ENCODE peak calls at places on chromosomes 12 and 14, in ten cellular contexts. B is GM23338, Z is OCI-LY7, T is osteoblast, U is fibroblast of lung, D is upper lobe of right lung, E is uterus, O is tibial artery, V is HCT116, I is body of pancreas. P is an unnamed sample.

GRCh38 chr12:107567871-107568619 is 117.6 kb upstream of the PWP1 start:
- DNase-seq in B (no peak), U (no peak), O (no peak), E (no peak), Z (no peak), I (no peak), D (no peak), T (no peak), V (no peak), P (no peak)

GRCh38 chr12:31736472-31736871 is 7.7 kb upstream of the AMN1 start:
- DNase-seq in Z (no peak), I (no peak), E (no peak), O (no peak), T (peak), V (no peak), U (peak), D (no peak), B (no peak), P (no peak)

GRCh38 chr14:95500772-95501401 is 15.6 kb downstream of the SYNE3 start:
- DNase-seq in T (peak), E (peak), O (peak), U (peak), D (no peak), I (peak), V (no peak), Z (no peak), B (no peak), P (peak)

GRCh38 chr12:22334696-22335290 is at the start of gene ST8SIA1:
- DNase-seq in Z (no peak), O (peak), I (peak), E (peak), D (peak), T (peak), B (peak), V (no peak), U (no peak), P (no peak)

GRCh38 chr12:17361224-17361623 is 728.8 kb downstream of the RERGL start:
- DNase-seq in O (no peak), D (no peak), T (no peak), U (no peak), I (no peak), Z (no peak), V (no peak), E (no peak), B (no peak), P (no peak)

GRCh38 chr12:94092516-94093241 is 55.7 kb upstream of the PLXNC1 start:
- DNase-seq in T (no peak), U (peak), B (no peak), I (peak), V (no peak), E (peak), Z (no peak), O (peak), D (no peak), P (no peak)

GRCh38 chr14:90905531-90905930 is 89.3 kb upstream of the TTC7B start:
- DNase-seq in O (no peak), T (no peak), U (no peak), E (no peak), Z (peak), B (no peak), I (no peak), D (no peak), V (no peak), P (no peak)

GRCh38 chr14:92490239-92490959 is 23.2 kb upstream of the RIN3 start:
- DNase-seq in D (no peak), B (no peak), U (no peak), Z (no peak), E (no peak), T (peak), O (no peak), V (no peak), I (no peak), P (no peak)

GRCh38 chr12:101671157-101671791 is 26.2 kb upstream of the CHPT1 start:
- DNase-seq in Z (peak), V (no peak), B (no peak), U (no peak), D (no peak), T (no peak), O (no peak), I (no peak), E (no peak), P (no peak)

GRCh38 chr12:109778684-109779083 is 54.5 kb downstream of the TRPV4 start:
- DNase-seq in I (no peak), U (no peak), O (no peak), B (no peak), E (no peak), T (no peak), D (no peak), V (no peak), Z (no peak), P (no peak)

GRCh38 chr12:93020225-93020997 is 91.3 kb upstream of the EEA1 start:
- DNase-seq in Z (no peak), E (no peak), U (no peak), O (no peak), T (no peak), I (peak), V (no peak), D (no peak), B (no peak), P (no peak)

GRCh38 chr12:114412825-114413749 is 7.1 kb upstream of the TBX5 start:
- DNase-seq in D (no peak), Z (no peak), T (peak), E (no peak), B (peak), V (no peak), I (no peak), O (no peak), U (no peak), P (no peak)

GRCh38 chr14:43356984-43357545 is 1150.0 kb downstream of the FSCB start:
- DNase-seq in V (no peak), T (no peak), I (no peak), E (no peak), B (no peak), D (no peak), U (no peak), O (no peak), Z (no peak), P (no peak)

GRCh38 chr14:21204167-21205025 is 48.5 kb upstream of the OR5AU1 start:
- DNase-seq in V (no peak), I (no peak), B (no peak), T (no peak), U (no peak), O (no peak), E (no peak), Z (no peak), D (no peak), P (no peak)

GRCh38 chr12:56151672-56152131 is 685 bp upstream of the MYL6B start:
- DNase-seq in D (peak), V (peak), O (no peak), U (peak), Z (peak), B (peak), T (no peak), E (no peak), I (peak), P (no peak)

GRCh38 chr12:52216107-52216506 is 16.9 kb upstream of the KRT7 start:
- DNase-seq in T (peak), D (no peak), B (no peak), Z (no peak), V (no peak), E (no peak), U (peak), O (no peak), I (peak), P (no peak)

GRCh38 chr14:69069020-69069421 is 83.9 kb downstream of the DCAF5 start:
- DNase-seq in V (no peak), I (no peak), U (peak), E (no peak), T (no peak), O (no peak), Z (no peak), D (no peak), B (no peak), P (peak)

GRCh38 chr12:104942075-104942474 is 16.0 kb downstream of the SLC41A2 start:
- DNase-seq in B (no peak), T (no peak), E (no peak), O (no peak), U (no peak), I (no peak), V (no peak), D (no peak), Z (no peak), P (no peak)

GRCh38 chr12:119158004-119158776 is 20.5 kb upstream of the HSPB8 start:
- DNase-seq in O (no peak), V (no peak), E (no peak), D (no peak), I (no peak), T (no peak), U (no peak), Z (no peak), B (no peak), P (no peak)

GRCh38 chr12:106133136-106134087 is 5.3 kb downstream of the NUAK1 start:
- DNase-seq in O (no peak), T (no peak), I (no peak), Z (no peak), D (no peak), B (peak), U (peak), E (no peak), V (no peak), P (no peak)

GRCh38 chr14:50225067-50225973 is 6.1 kb downstream of the SOS2 start:
- DNase-seq in I (peak), O (no peak), V (no peak), U (peak), Z (no peak), D (no peak), E (no peak), B (peak), T (peak), P (peak)

GRCh38 chr12:6375269-6376078 is at the start of gene SCNN1A:
- DNase-seq in B (peak), O (peak), V (no peak), I (peak), U (no peak), Z (no peak), D (peak), E (peak), T (peak), P (no peak)

GRCh38 chr14:39383026-39383626 is 49.1 kb downstream of the FBXO33 start:
- DNase-seq in O (no peak), B (no peak), I (no peak), V (no peak), U (no peak), Z (no peak), T (no peak), E (no peak), D (no peak), P (no peak)

GRCh38 chr14:77186911-77187648 is 5.5 kb downstream of the TMEM63C start:
- DNase-seq in D (no peak), Z (no peak), T (no peak), E (no peak), I (peak), B (peak), V (peak), O (no peak), U (peak), P (no peak)

GRCh38 chr14:62670526-62670925 is 374.7 kb downstream of the KCNH5 start:
- DNase-seq in B (no peak), V (no peak), O (no peak), U (peak), Z (no peak), I (no peak), T (no peak), D (no peak), E (no peak), P (no peak)

GRCh38 chr12:82412246-82412645 is 53.9 kb downstream of the METTL25 start:
- DNase-seq in E (no peak), Z (no peak), U (peak), I (no peak), B (no peak), D (no peak), O (no peak), V (no peak), T (no peak), P (no peak)

GRCh38 chr14:66696326-66696725 is 188.4 kb downstream of the GPHN start:
- DNase-seq in U (no peak), D (no peak), B (no peak), T (no peak), V (no peak), E (no peak), I (no peak), Z (no peak), O (no peak), P (no peak)

GRCh38 chr12:7450667-7451066 is 6.7 kb upstream of the CD163L1 start:
- DNase-seq in D (no peak), B (peak), Z (no peak), O (no peak), T (no peak), V (no peak), I (no peak), U (no peak), E (no peak), P (no peak)

GRCh38 chr12:106022568-106023012 is 116.2 kb downstream of the NUAK1 start:
- DNase-seq in O (no peak), T (no peak), U (no peak), I (peak), B (no peak), Z (no peak), E (no peak), D (no peak), V (no peak), P (peak)

GRCh38 chr14:58747181-58747580 is 109.4 kb downstream of the DACT1 start:
- DNase-seq in V (no peak), I (peak), D (peak), E (peak), U (peak), Z (no peak), T (peak), O (peak), B (no peak), P (peak)

GRCh38 chr14:89336338-89336737 is 80.7 kb downstream of the FOXN3 start:
- DNase-seq in V (no peak), B (peak), I (no peak), T (no peak), U (no peak), O (no peak), Z (peak), E (no peak), D (no peak), P (no peak)
- H3K27ac ChIP-seq in V (no peak), B (no peak), I (no peak), T (no peak), U (no peak), O (no peak), Z (no peak), E (peak), D (no peak), P (no peak)

GRCh38 chr14:104776961-104777807 is 18.4 kb downstream of the AKT1 start:
- DNase-seq in D (no peak), O (no peak), U (no peak), Z (no peak), I (no peak), T (peak), B (peak), E (no peak), V (no peak), P (no peak)
- TF ChIP-seq CTCF in D (no peak), O (no peak), U (no peak), Z (no peak), I (no peak), T (no peak), B (no peak), E (no peak), V (no peak), P (no peak)

DNA sequence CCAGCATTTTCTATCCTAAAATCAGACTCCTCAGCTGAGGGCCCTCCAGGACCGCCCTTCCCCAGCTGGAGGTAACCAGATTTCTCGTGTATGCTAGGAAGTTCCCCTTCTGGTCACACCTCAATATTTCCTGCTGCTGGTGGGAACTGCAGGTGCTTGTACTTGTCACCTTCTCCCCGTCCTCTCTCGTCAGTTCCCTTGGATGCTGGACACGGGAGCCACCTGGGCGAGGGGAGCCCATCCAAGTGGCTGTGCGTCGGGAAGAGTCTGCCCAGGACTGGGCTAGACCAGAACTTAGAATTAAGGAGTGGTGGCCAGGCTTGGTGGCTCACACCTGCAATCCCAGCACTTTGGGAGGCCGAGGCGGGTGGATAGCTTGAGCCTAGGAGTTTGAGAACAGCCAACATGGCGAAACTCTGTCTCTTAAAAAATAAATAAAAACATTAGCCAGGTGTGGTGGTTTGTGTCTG is 23.2 kb upstream of the KIF26A start:
- DNase-seq in V (no peak), Z (no peak), B (no peak), D (peak), O (peak), T (no peak), U (no peak), E (peak), I (peak), P (no peak)
- H3K27ac ChIP-seq in V (no peak), Z (no peak), B (no peak), D (no peak), O (no peak), T (no peak), U (no peak), E (no peak), I (no peak), P (no peak)

DNA sequence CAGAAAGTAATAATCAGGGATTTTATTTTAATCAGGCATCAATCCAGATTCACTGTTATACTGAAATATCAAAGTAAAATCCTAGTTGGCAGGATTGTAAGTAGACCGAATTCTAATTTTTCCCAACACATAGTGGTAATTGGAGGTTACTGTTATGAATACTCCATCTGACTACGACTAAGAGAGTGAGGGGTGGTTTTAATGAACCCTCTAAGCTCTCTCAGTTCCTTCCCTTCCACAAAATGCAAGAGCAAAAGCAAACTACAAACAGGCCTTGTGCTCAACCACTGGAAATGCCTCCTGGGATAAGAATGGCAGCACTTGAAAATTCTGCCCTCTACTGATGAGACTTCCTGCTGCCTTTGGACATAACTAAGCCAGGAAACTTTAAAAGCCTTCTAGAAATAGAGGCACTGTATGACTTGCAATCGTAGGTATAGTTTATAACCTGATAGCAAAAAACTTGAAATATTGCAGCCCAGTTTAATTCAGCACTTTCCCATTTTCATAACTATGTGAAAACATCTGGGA is 184.8 kb downstream of the SLC16A7 start:
- DNase-seq in B (peak), U (peak), Z (peak), O (no peak), D (no peak), T (no peak), E (no peak), I (no peak), V (peak), P (no peak)
- TF ChIP-seq CTCF in B (peak), U (peak), Z (peak), O (peak), D (peak), T (peak), E (no peak), I (peak), V (peak), P (peak)

DNA sequence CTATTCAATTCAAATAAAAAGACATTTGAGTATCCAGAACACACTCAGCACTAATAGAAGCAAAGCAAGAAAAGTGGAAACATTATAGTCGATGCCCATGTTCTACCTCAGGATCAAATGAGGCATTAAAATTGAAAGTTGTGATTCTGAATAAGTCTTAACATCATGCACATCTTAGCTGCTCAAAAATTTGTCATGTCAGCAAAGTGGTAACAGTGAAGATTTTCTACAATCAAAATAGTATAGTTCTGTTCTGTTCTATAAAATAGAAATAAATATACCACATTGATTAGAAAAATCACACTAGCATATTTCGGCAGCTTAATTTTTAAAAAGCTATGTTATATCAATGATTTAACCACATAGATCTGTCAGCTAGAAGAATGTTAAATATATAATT is 74.7 kb downstream of the ERGIC2 start:
- DNase-seq in Z (no peak), V (no peak), U (no peak), B (no peak), I (no peak), O (no peak), E (no peak), T (no peak), D (no peak), P (no peak)
- H3K27ac ChIP-seq in Z (no peak), V (no peak), U (no peak), B (no peak), I (no peak), O (no peak), E (no peak), T (no peak), D (no peak), P (no peak)

GRCh38 chr12:45268672-45269406 is 52.9 kb downstream of the ANO6 start:
- DNase-seq in I (peak), T (no peak), B (peak), D (peak), Z (peak), E (peak), U (peak), O (peak), V (peak), P (peak)

GRCh38 chr12:45269407-45269741 is 53.5 kb downstream of the ANO6 start:
- DNase-seq in D (no peak), Z (no peak), V (no peak), I (no peak), T (no peak), E (no peak), B (no peak), U (no peak), O (no peak), P (no peak)

GRCh38 chr12:45276154-45276553 is 60.3 kb downstream of the ANO6 start:
- DNase-seq in B (no peak), D (no peak), I (no peak), U (no peak), E (no peak), Z (no peak), T (no peak), V (no peak), O (no peak), P (no peak)

GRCh38 chr12:45278447-45278846 is 62.6 kb downstream of the ANO6 start:
- DNase-seq in U (no peak), D (no peak), B (no peak), O (no peak), I (no peak), Z (no peak), V (no peak), T (no peak), E (no peak), P (no peak)

GRCh38 chr12:45273717-45274271 is 57.9 kb downstream of the ANO6 start:
- DNase-seq in Z (no peak), T (peak), E (peak), U (peak), I (no peak), V (peak), O (peak), D (no peak), B (no peak), P (peak)
- TF ChIP-seq CTCF in Z (no peak), T (no peak), E (no peak), U (no peak), I (no peak), V (no peak), O (no peak), D (no peak), B (no peak), P (no peak)

DNA sequence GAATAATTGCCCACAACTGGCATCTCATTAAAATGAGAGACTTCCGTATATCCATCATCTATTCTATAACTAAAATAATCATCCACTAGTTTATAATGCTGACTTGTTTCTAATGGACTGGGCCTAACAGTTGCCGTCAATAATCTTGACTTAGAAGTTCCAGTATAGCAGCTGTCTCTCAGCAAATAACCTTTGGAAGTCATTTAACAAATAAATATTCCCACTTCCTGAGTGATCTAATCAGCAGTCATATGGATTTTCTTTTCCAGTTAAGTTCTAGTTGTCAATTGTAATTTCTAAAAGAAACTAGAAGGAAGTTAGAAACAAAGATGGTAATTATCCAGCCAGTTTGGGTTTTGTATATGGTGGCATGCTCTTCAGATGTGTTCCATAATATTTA is 177.8 kb downstream of the GXYLT1 start:
- DNase-seq in O (no peak), Z (no peak), T (no peak), B (no peak), E (no peak), V (no peak), I (no peak), D (no peak), U (no peak), P (no peak)
- H3K27ac ChIP-seq in O (no peak), Z (no peak), T (no peak), B (no peak), E (no peak), V (no peak), I (no peak), D (no peak), U (no peak), P (no peak)